ENCODE peak calls at places on chromosomes 7 and 10, in six cellular contexts. H is retina; O is stimulated activated naive CD8-positive, alpha-beta T cell treated with anti-CD3 and anti-CD28 coated beads, Interleukin-15, amount 100 ng/mL, for 72 hours; W is GM12865; E is HuH-7.5; J is NCI-H1417. K is an unnamed sample.

GRCh38 chr10:2137549-2138174 is 400.3 kb upstream of the ADARB2 start:
- DNase-seq in E (no peak), H (no peak), W (peak), O (no peak), J (peak), K (no peak)

GRCh38 chr10:66762218-66762729 is 163.6 kb upstream of the LRRTM3 start:
- DNase-seq in E (no peak), H (no peak), J (no peak), W (no peak), O (no peak), K (no peak)

GRCh38 chr10:102612964-102613275 is 31.4 kb upstream of the TRIM8 start:
- DNase-seq in O (peak), H (no peak), E (no peak), J (no peak), W (no peak), K (no peak)

GRCh38 chr7:121360564-121360963 is 31.8 kb downstream of the WNT16 start:
- DNase-seq in E (no peak), W (no peak), O (no peak), H (no peak), J (no peak), K (no peak)

GRCh38 chr7:94584113-94584512 is 71.8 kb downstream of the SGCE start:
- DNase-seq in H (no peak), W (no peak), J (no peak), E (no peak), O (no peak), K (no peak)

GRCh38 chr7:7529328-7529727 is 6.3 kb downstream of the COL28A1 start:
- DNase-seq in O (no peak), W (no peak), H (no peak), J (peak), E (no peak), K (no peak)

GRCh38 chr10:35300063-35300699 is 36.1 kb upstream of the CCNY start:
- DNase-seq in O (no peak), H (no peak), J (no peak), E (no peak), W (peak), K (no peak)

GRCh38 chr10:36280396-36280795 is 638.3 kb upstream of the FZD8 start:
- DNase-seq in E (no peak), J (no peak), O (no peak), H (peak), W (no peak), K (no peak)

GRCh38 chr7:46710927-46711326 is 789.9 kb upstream of the IGFBP3 start:
- DNase-seq in E (no peak), J (no peak), H (no peak), O (no peak), W (no peak), K (no peak)

GRCh38 chr7:7565746-7566650 is 686 bp upstream of the MIOS start:
- DNase-seq in J (no peak), E (no peak), O (no peak), W (no peak), H (no peak), K (no peak)

GRCh38 chr7:18762189-18762588 is 266.6 kb downstream of the HDAC9 start:
- DNase-seq in J (no peak), H (no peak), W (no peak), E (no peak), O (no peak), K (no peak)

GRCh38 chr7:70307544-70308106 is 709.4 kb downstream of the AUTS2 start:
- DNase-seq in W (no peak), O (no peak), H (no peak), J (no peak), E (no peak), K (no peak)

GRCh38 chr10:97722980-97723379 is 9.4 kb downstream of the MARVELD1 start:
- DNase-seq in E (no peak), H (no peak), W (no peak), O (no peak), J (no peak), K (no peak)

GRCh38 chr7:83934118-83934734 is 260.4 kb downstream of the SEMA3A start:
- DNase-seq in H (no peak), J (no peak), E (no peak), W (no peak), O (no peak), K (no peak)

GRCh38 chr10:49359349-49360231 is 36.3 kb downstream of the DRGX start:
- DNase-seq in E (no peak), J (no peak), H (peak), W (no peak), O (no peak), K (no peak)

GRCh38 chr7:158357898-158358821 is 229.5 kb downstream of the PTPRN2 start:
- DNase-seq in H (peak), E (no peak), W (no peak), O (no peak), J (no peak), K (no peak)

GRCh38 chr10:102334106-102334505 is 61.4 kb upstream of the NFKB2 start:
- DNase-seq in E (no peak), W (no peak), J (no peak), O (no peak), H (no peak), K (no peak)

GRCh38 chr10:132456881-132457280 is 59.9 kb downstream of the PWWP2B start:
- DNase-seq in O (no peak), W (no peak), H (no peak), J (no peak), E (no peak), K (no peak)

GRCh38 chr7:44201813-44202212 is 1.0 kb downstream of the YKT6 start:
- DNase-seq in H (no peak), O (no peak), J (no peak), W (no peak), E (no peak), K (no peak)

GRCh38 chr7:79454325-79454960 is 976 bp upstream of the MAGI2 start:
- DNase-seq in E (no peak), H (no peak), W (no peak), O (peak), J (no peak), K (peak)

GRCh38 chr7:151051108-151051507 is 2.8 kb downstream of the ASIC3 start:
- DNase-seq in O (peak), J (no peak), H (peak), W (peak), E (no peak), K (peak)

GRCh38 chr7:92244803-92245486 is 769 bp downstream of the KRIT1 start:
- DNase-seq in H (no peak), J (no peak), W (peak), E (no peak), O (no peak), K (no peak)

GRCh38 chr10:31197886-31198285 is 121.1 kb upstream of the ZEB1 start:
- DNase-seq in H (no peak), E (no peak), J (no peak), W (no peak), O (no peak), K (no peak)

GRCh38 chr10:78470267-78471103 is 436.8 kb downstream of the RPS24 start:
- DNase-seq in W (peak), J (peak), O (no peak), E (no peak), H (peak), K (no peak)

GRCh38 chr10:102714621-102715455 is at the start of gene SFXN2:
- DNase-seq in W (peak), E (no peak), J (peak), H (no peak), O (no peak), K (no peak)

GRCh38 chr7:7257899-7258692 is 75.8 kb downstream of the C1GALT1 start:
- DNase-seq in O (no peak), J (no peak), W (peak), H (no peak), E (no peak), K (no peak)

GRCh38 chr10:101778781-101779543 is 3.0 kb upstream of the FGF8 start:
- DNase-seq in H (peak), W (peak), E (no peak), O (peak), J (peak), K (no peak)

GRCh38 chr10:114771157-114771556 is 50.4 kb upstream of the FHIP2A start:
- DNase-seq in E (no peak), O (no peak), J (no peak), W (no peak), H (no peak), K (no peak)

GRCh38 chr7:100803398-100804161 is 23.7 kb downstream of the EPHB4 start:
- DNase-seq in O (peak), H (peak), J (peak), E (peak), W (peak), K (no peak)

GRCh38 chr7:104160375-104160774 is 47.4 kb downstream of the ORC5 start:
- DNase-seq in W (no peak), E (no peak), H (no peak), J (peak), O (no peak), K (no peak)

GRCh38 chr7:50978633-50979215 is 196.0 kb upstream of the GRB10 start:
- DNase-seq in J (no peak), O (no peak), H (no peak), E (no peak), W (no peak), K (no peak)

GRCh38 chr7:18445916-18446520 is 49.5 kb upstream of the HDAC9 start:
- DNase-seq in W (no peak), H (peak), E (no peak), O (no peak), J (no peak), K (no peak)

GRCh38 chr7:22357311-22358175 is 589 bp upstream of the RAPGEF5 start:
- DNase-seq in W (no peak), E (peak), H (peak), O (no peak), J (no peak), K (peak)

GRCh38 chr10:98916751-98917150 is 318.9 kb downstream of the HPSE2 start:
- DNase-seq in O (no peak), W (no peak), E (no peak), H (no peak), J (no peak), K (no peak)

GRCh38 chr10:7756360-7756992 is 31.3 kb downstream of the KIN start:
- DNase-seq in H (no peak), E (no peak), W (peak), J (no peak), O (peak), K (no peak)

GRCh38 chr10:73076361-73077183 is 20.1 kb downstream of the P4HA1 start:
- DNase-seq in W (peak), H (no peak), J (no peak), O (no peak), E (no peak), K (no peak)

GRCh38 chr10:21230219-21230618 is 295.3 kb downstream of the SKIDA1 start:
- DNase-seq in E (no peak), W (peak), O (no peak), J (no peak), H (no peak), K (no peak)

GRCh38 chr10:95835149-95835860 is 72.5 kb upstream of the CC2D2B start:
- DNase-seq in H (no peak), O (no peak), J (no peak), E (no peak), W (peak), K (no peak)